ENCODE peak calls at places on chromosomes 6 and 20, in four cellular contexts. One of them, this sample, is unnamed.

GRCh38 chr6:142728910-142729481 is 216.0 kb downstream of the HIVEP2 start:
- DNase-seq in GM12878: no peak
- DNase-seq in HepG2: no peak
- DNase-seq in K562: no peak
- DNase-seq in this sample: no peak

GRCh38 chr6:135624402-135625297 is 127.1 kb upstream of the AHI1 start:
- DNase-seq in K562: no peak
- DNase-seq in GM12878: no peak
- DNase-seq in HepG2: no peak
- DNase-seq in this sample: no peak

GRCh38 chr20:50533061-50533460 is 22.9 kb downstream of the PTPN1 start:
- DNase-seq in GM12878: no peak
- DNase-seq in HepG2: no peak
- DNase-seq in K562: no peak
- DNase-seq in this sample: no peak

GRCh38 chr6:37583261-37583660 is 83.6 kb upstream of the CCDC167 start:
- DNase-seq in GM12878: no peak
- DNase-seq in K562: no peak
- DNase-seq in HepG2: no peak
- DNase-seq in this sample: no peak

GRCh38 chr6:7178280-7178679 is 70.5 kb downstream of the RREB1 start:
- DNase-seq in HepG2: no peak
- DNase-seq in GM12878: no peak
- DNase-seq in K562: no peak
- DNase-seq in this sample: no peak

GRCh38 chr20:1685304-1686052 is 27.9 kb upstream of the SIRPG start:
- DNase-seq in HepG2: no peak
- DNase-seq in GM12878: no peak
- DNase-seq in K562: no peak
- DNase-seq in this sample: no peak

GRCh38 chr20:51800769-51801219 is 1.5 kb downstream of the SALL4 start:
- DNase-seq in HepG2: no peak
- DNase-seq in GM12878: no peak
- DNase-seq in K562: no peak
- DNase-seq in this sample: peak

GRCh38 chr6:2940010-2940850 is 31.1 kb downstream of the SERPINB6 start:
- DNase-seq in K562: no peak
- DNase-seq in HepG2: peak
- DNase-seq in GM12878: peak
- DNase-seq in this sample: no peak

GRCh38 chr20:40868568-40869223 is 159.9 kb upstream of the TOP1 start:
- DNase-seq in HepG2: no peak
- DNase-seq in GM12878: no peak
- DNase-seq in K562: no peak
- DNase-seq in this sample: no peak
- TF ChIP-seq ETV6 in HepG2: no peak
- TF ChIP-seq ETV6 in GM12878: no peak
- TF ChIP-seq ETV6 in K562: no peak
- TF ChIP-seq ETV6 in this sample: no peak

GRCh38 chr20:19378057-19378456 is 165.6 kb downstream of the SLC24A3 start:
- DNase-seq in HepG2: no peak
- DNase-seq in GM12878: no peak
- DNase-seq in K562: no peak
- DNase-seq in this sample: no peak
- TF ChIP-seq ETV6 in HepG2: no peak
- TF ChIP-seq ETV6 in GM12878: no peak
- TF ChIP-seq ETV6 in K562: no peak
- TF ChIP-seq ETV6 in this sample: no peak

GRCh38 chr6:22785036-22785435 is 215.7 kb downstream of the HDGFL1 start:
- DNase-seq in HepG2: no peak
- DNase-seq in GM12878: no peak
- DNase-seq in K562: no peak
- DNase-seq in this sample: no peak
- TF ChIP-seq ETV6 in HepG2: no peak
- TF ChIP-seq ETV6 in GM12878: no peak
- TF ChIP-seq ETV6 in K562: no peak
- TF ChIP-seq ETV6 in this sample: no peak

GRCh38 chr20:3326779-3327521 is 80.5 kb downstream of the DNAAF9 start:
- DNase-seq in K562: no peak
- DNase-seq in GM12878: no peak
- DNase-seq in HepG2: no peak
- DNase-seq in this sample: no peak
- TF ChIP-seq ETV6 in K562: no peak
- TF ChIP-seq ETV6 in GM12878: no peak
- TF ChIP-seq ETV6 in HepG2: no peak
- TF ChIP-seq ETV6 in this sample: no peak

GRCh38 chr20:48275325-48275724 is 490.0 kb upstream of the SULF2 start:
- DNase-seq in K562: no peak
- DNase-seq in HepG2: no peak
- DNase-seq in GM12878: no peak
- DNase-seq in this sample: no peak
- TF ChIP-seq ETV6 in K562: no peak
- TF ChIP-seq ETV6 in HepG2: no peak
- TF ChIP-seq ETV6 in GM12878: no peak
- TF ChIP-seq ETV6 in this sample: no peak

GRCh38 chr20:32564440-32564839 is 20.7 kb downstream of the NOL4L start:
- DNase-seq in HepG2: no peak
- DNase-seq in GM12878: no peak
- DNase-seq in K562: no peak
- DNase-seq in this sample: no peak

GRCh38 chr20:32563311-32564272 is 21.5 kb downstream of the NOL4L start:
- DNase-seq in GM12878: no peak
- DNase-seq in K562: no peak
- DNase-seq in HepG2: no peak
- DNase-seq in this sample: no peak

GRCh38 chr20:32565735-32566032 is 19.4 kb downstream of the NOL4L start:
- DNase-seq in GM12878: no peak
- DNase-seq in K562: no peak
- DNase-seq in HepG2: no peak
- DNase-seq in this sample: no peak

GRCh38 chr20:32566379-32567374 is 18.5 kb downstream of the NOL4L start:
- DNase-seq in K562: no peak
- DNase-seq in HepG2: no peak
- DNase-seq in GM12878: no peak
- DNase-seq in this sample: no peak

DNA sequence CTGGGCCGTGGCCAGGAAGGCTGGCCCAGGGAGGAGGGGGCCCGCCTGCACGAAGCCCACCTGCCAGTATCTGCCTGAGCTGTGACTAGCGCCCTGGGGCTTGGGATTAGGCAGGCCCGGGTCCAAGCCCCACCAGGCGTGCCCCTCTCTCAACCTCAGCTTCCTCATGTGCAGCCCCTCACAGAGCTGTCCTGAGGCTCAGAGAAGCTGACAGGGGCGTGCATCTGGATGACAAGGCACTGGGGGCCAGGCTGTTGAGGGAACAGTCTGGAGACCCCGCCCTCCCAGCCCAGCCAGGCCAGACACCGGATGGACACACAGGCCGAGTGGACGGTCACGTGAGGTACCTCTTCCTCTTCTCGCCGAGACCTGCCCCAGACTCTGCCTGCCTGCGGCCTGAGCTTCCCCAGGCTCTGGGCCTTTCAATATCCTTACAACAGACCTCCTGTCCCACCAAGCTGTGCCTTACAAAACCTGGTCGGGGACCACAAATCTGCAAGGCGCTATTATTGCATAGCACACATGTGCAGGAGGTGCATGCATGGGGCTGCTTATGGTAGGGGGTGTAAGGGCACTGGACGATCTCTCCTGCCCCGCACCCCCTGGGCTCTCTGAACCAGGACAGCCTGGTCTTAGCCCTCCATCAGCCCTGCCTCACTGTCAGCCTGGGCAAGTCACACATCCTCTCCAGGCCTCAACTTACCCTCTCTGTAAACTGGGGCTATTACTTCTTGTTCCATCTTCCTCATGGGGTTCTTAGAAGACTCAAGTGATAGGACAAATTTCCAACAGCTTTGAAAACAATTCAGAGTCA is 20.0 kb downstream of the NOL4L start:
- DNase-seq in K562: peak
- DNase-seq in HepG2: no peak
- DNase-seq in GM12878: no peak
- DNase-seq in this sample: no peak
- TF ChIP-seq ETV6 in K562: no peak
- TF ChIP-seq ETV6 in HepG2: no peak
- TF ChIP-seq ETV6 in GM12878: no peak
- TF ChIP-seq ETV6 in this sample: no peak

GRCh38 chr20:38165966-38166706 is 1.1 kb upstream of the TGM2 start:
- DNase-seq in GM12878: no peak
- DNase-seq in K562: no peak
- DNase-seq in HepG2: peak
- DNase-seq in this sample: no peak

GRCh38 chr20:38166707-38167233 is 1.7 kb upstream of the TGM2 start:
- DNase-seq in HepG2: no peak
- DNase-seq in GM12878: no peak
- DNase-seq in K562: no peak
- DNase-seq in this sample: no peak

GRCh38 chr20:38164624-38165088 is 414 bp downstream of the TGM2 start:
- DNase-seq in K562: no peak
- DNase-seq in GM12878: no peak
- DNase-seq in HepG2: no peak
- DNase-seq in this sample: no peak

GRCh38 chr20:38164069-38164468 is 1.0 kb downstream of the TGM2 start:
- DNase-seq in HepG2: no peak
- DNase-seq in K562: no peak
- DNase-seq in GM12878: no peak
- DNase-seq in this sample: no peak

DNA sequence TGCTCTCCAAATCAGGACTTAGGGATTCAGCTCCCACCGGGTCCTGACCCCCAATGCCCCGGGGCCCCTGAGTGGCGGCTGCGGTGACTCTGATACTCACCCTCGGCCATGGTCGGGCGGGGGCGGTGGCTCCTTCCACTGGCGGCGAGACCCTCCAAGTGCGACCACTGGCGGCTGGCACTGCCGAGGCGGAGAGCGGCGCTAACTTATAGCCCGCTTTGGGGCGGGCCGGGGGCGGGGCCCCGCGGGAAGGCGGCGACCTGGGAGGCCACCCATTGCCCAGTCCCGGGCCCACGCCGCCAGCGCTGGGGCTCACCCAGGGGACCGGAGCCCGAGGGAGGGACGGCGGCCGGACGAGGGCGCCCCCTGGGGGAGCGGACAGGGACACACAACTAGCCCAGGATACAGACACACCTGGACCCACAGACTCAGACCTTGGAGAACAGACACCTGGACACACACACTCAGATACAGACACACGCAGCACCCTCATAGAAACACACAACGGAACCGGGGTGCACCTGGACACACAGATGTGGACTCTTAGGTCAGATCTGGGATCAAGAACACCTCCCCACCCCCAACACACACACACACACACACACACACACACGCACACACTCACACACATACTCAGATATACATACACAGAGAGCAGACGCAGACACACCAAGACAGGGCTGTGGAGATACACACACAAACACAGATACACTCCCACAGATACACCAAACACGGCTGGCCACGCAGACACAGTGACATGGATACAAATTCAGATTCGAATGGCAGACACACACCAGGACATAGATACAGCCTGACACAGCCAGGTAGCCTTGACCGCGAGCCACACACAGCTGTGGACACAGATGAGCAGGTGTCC is at the start of gene TGM2:
- DNase-seq in K562: peak
- DNase-seq in GM12878: peak
- DNase-seq in HepG2: peak
- DNase-seq in this sample: peak
- TF ChIP-seq ETV6 in K562: no peak
- TF ChIP-seq ETV6 in GM12878: no peak
- TF ChIP-seq ETV6 in HepG2: peak
- TF ChIP-seq ETV6 in this sample: no peak

GRCh38 chr20:41738584-41739193 is 120.5 kb upstream of the CHD6 start:
- DNase-seq in GM12878: no peak
- DNase-seq in HepG2: peak
- DNase-seq in K562: peak
- DNase-seq in this sample: peak
- TF ChIP-seq ETV6 in GM12878: no peak
- TF ChIP-seq ETV6 in HepG2: no peak
- TF ChIP-seq ETV6 in K562: no peak
- TF ChIP-seq ETV6 in this sample: no peak

DNA sequence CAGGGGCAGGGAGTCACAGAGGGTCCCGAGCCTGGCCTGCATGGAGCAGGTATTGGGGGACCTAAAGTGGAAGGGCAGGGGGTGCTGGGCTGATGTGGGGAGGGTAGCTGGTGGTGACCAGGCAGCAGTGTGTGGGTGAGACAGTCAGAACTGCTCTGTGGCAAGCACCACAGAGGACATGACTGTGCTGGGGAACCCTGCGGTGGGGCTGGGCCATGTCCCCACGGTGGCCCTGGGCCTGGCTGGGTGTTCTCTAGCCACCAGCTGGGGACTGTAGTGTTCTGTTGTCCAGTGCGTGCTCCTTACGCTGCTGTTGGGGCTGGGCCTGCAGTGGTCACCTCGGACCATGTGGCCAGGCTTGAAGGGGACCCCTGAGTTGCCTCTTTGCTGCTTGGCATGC is 3.6 kb downstream of the SS18L1 start:
- DNase-seq in K562: no peak
- DNase-seq in GM12878: no peak
- DNase-seq in HepG2: no peak
- DNase-seq in this sample: no peak
- TF ChIP-seq ETV6 in K562: no peak
- TF ChIP-seq ETV6 in GM12878: no peak
- TF ChIP-seq ETV6 in HepG2: no peak
- TF ChIP-seq ETV6 in this sample: no peak